ENCODE peak calls at places on chromosome 16, in seven cellular contexts. Z is SK-N-SH, O is HCT116, E is K562, F is H1, S is GM12878, H is HepG2. X is an unnamed sample.
A peak's percentile ranks its signal among the peaks of the same experiment; 100 is the strongest.

GRCh38 chr16:14436410-14436955 is 193.6 kb downstream of the PARN start:
- DNase-seq in Z (no peak), O (no peak), E (no peak), F (no peak), S (no peak), H (no peak), X (no peak)

GRCh38 chr16:11250091-11250785 is 5.8 kb downstream of the SOCS1 start:
- DNase-seq in Z (no peak), O (no peak), E (no peak), F (peak; percentile 72), S (no peak), H (no peak), X (no peak)

GRCh38 chr16:87528690-87529579 is 36.1 kb upstream of the ZCCHC14 start:
- DNase-seq in Z (no peak), O (no peak), E (no peak), F (no peak), S (no peak), H (peak; percentile 97), X (no peak)

GRCh38 chr16:89020068-89020924 is 43.3 kb upstream of the CBFA2T3 start:
- DNase-seq in Z (no peak), O (no peak), E (peak; percentile 90), F (no peak), S (peak; percentile 59), H (no peak), X (no peak)

GRCh38 chr16:30166202-30166902 is 17.1 kb upstream of the CORO1A start:
- DNase-seq in Z (no peak), O (no peak), E (no peak), F (no peak), S (peak; percentile 73), H (no peak), X (no peak)

GRCh38 chr16:53098526-53099317 is 43.9 kb downstream of the CHD9 start:
- DNase-seq in Z (peak; percentile 78), O (no peak), E (peak; percentile 75), F (peak; percentile 66), S (peak; percentile 66), H (peak; percentile 48), X (no peak)

GRCh38 chr16:35311475-35311874 is 1852.1 kb downstream of the TP53TG3F start:
- DNase-seq in Z (peak; percentile 44), O (no peak), E (no peak), F (no peak), S (no peak), H (no peak), X (no peak)

GRCh38 chr16:78175287-78175686 is 75.8 kb downstream of the WWOX start:
- DNase-seq in Z (no peak), O (no peak), E (no peak), F (peak; percentile 13), S (no peak), H (no peak), X (no peak)

GRCh38 chr16:11142261-11142630 is 113.8 kb downstream of the SOCS1 start:
- DNase-seq in Z (no peak), O (no peak), E (no peak), F (no peak), S (no peak), H (no peak), X (no peak)

GRCh38 chr16:8850279-8850885 is 18.4 kb downstream of the CARHSP1 start:
- DNase-seq in Z (peak; percentile 36), O (no peak), E (no peak), F (no peak), S (no peak), H (peak; percentile 91), X (no peak)
- TF ChIP-seq JUND in Z (no peak), O (no peak), E (no peak), F (no peak), S (no peak), H (peak; percentile 52), X (no peak)

DNA sequence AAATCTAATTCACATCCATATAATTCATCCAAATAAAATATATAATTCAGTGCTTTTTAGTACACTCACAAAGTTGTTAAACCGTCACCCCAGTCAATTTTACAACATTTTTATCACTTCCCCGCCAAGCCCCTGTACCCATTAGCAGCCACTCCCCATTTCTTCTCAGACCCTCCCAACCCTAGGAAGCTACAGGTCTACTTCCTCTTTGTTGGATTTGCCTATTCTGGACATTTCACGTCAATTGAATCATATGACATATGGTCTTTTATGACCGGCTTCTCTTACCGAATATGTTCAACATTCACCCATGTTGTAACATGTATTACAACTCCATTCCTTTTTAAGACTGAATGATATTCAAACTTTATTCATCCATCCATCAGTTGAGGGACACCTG is 19.9 kb upstream of the MLKL start:
- DNase-seq in Z (no peak), O (no peak), E (no peak), F (no peak), S (no peak), H (no peak), X (no peak)
- TF ChIP-seq JUND in Z (no peak), O (no peak), E (no peak), F (no peak), S (no peak), H (no peak), X (no peak)

GRCh38 chr16:16071631-16072244 is 122.3 kb downstream of the ABCC1 start:
- DNase-seq in Z (no peak), O (no peak), E (peak; percentile 7), F (no peak), S (no peak), H (peak; percentile 67), X (no peak)
- TF ChIP-seq JUND in Z (no peak), O (no peak), E (no peak), F (no peak), S (no peak), H (no peak), X (no peak)

DNA sequence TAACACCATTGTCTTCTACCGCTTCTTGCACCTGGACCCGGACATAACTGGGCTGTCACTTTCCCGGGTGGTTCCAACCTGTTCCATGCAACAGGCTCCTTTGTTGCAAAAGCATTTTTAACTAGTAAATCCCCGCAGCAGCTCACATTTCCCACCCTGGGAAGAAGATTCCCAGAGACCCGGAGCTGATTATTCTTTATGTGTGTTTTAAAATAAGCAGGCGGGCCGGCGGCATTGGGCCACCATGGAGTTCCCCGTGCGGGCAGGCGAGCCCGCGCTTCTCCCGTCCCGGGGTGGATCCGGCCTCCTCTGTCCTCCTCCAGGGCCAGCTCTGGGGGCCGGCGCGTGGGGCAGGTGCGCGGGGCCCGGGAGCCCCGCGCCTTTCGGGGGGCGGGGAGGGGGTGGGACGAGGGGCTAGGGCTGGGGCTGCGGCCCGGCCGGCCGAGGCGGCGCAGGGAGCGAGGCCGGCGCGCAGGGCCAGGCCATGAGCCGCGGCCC is 1.6 kb downstream of the CRAMP1 start:
- DNase-seq in Z (no peak), O (no peak), E (peak; percentile 34), F (no peak), S (no peak), H (no peak), X (peak; percentile 37)
- TF ChIP-seq JUND in Z (no peak), O (no peak), E (no peak), F (no peak), S (no peak), H (no peak), X (no peak)

DNA sequence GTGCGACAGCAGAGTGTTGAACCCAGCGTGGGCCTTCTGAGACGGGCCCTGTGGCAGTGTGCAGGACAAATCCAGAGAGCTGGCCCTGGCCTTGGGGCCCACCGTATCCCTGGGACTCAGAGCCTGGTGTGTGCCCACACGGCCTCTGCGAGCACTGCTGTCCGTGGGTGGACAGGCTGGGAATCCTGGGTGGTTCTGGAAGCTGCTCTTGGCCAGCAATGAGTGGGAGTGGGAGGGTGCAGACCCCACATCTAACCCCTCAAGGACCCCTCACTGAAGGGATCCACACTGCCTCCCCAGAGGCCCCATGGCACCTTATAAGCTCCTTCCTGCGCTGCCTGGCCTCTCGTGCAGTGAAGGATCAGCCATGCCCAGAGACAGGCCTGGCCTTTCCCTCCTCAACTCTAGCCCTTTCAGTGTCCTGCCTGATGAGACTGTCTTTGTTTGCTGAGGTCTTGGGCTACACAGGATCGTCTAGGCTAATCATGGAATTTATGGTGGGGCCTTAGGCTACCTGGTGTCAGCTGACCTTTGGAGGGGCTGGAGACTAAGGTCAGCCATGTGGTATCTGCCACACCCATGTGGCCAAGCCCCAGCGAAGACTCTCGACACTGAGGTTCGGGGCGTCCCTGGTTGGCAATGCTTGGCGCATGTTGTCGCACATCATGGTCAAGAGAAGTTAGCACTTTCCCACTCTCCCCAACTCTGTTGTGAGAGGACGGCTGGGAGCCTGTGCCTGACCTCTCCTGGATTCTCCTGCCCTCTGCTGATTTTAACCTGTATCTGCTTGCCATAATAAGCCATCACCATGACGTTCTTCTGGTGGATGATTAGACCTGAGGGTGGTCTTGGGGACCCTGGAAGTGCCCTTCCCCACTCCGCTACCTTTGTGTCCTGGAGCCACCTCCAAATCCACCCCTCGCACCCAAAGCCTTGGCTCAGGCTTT is 16.4 kb upstream of the GINS2 start:
- DNase-seq in Z (no peak), O (no peak), E (no peak), F (no peak), S (no peak), H (no peak), X (no peak)
- TF ChIP-seq JUND in Z (no peak), O (no peak), E (no peak), F (no peak), S (no peak), H (no peak), X (no peak)

X was measured in T47D.